ENCODE peak calls at places on chromosome 14, in five cellular contexts. One of them, this sample, is unnamed.

GRCh38 chr14:35534884-35535793 is 1.2 kb downstream of the INSM2 start:
- DNase-seq in A549: peak; percentile 53
- DNase-seq in ascending aorta: peak; percentile 72
- DNase-seq in HL-60: peak; percentile 67
- DNase-seq in foreskin fibroblast: peak; percentile 87
- DNase-seq in this sample: peak; percentile 55

GRCh38 chr14:106518054-106518943 is 991.9 kb downstream of the TMEM121 start:
- DNase-seq in A549: peak; percentile 2
- DNase-seq in ascending aorta: no peak
- DNase-seq in HL-60: peak; percentile 74
- DNase-seq in foreskin fibroblast: no peak
- DNase-seq in this sample: peak; percentile 61

GRCh38 chr14:38755036-38755435 is 348.0 kb downstream of the SEC23A start:
- DNase-seq in A549: no peak
- DNase-seq in ascending aorta: no peak
- DNase-seq in HL-60: no peak
- DNase-seq in foreskin fibroblast: no peak
- DNase-seq in this sample: no peak

GRCh38 chr14:51180577-51180976 is 59.5 kb upstream of the TMX1 start:
- DNase-seq in A549: no peak
- DNase-seq in ascending aorta: no peak
- DNase-seq in HL-60: no peak
- DNase-seq in foreskin fibroblast: no peak
- DNase-seq in this sample: no peak

GRCh38 chr14:97687944-97688625 is 890.9 kb downstream of the VRK1 start:
- DNase-seq in A549: no peak
- DNase-seq in ascending aorta: no peak
- DNase-seq in HL-60: no peak
- DNase-seq in foreskin fibroblast: peak; percentile 32
- DNase-seq in this sample: no peak

GRCh38 chr14:23883684-23884540 is 69.7 kb upstream of the DHRS4 start:
- DNase-seq in A549: no peak
- DNase-seq in ascending aorta: no peak
- DNase-seq in HL-60: no peak
- DNase-seq in foreskin fibroblast: no peak
- DNase-seq in this sample: no peak

GRCh38 chr14:30195946-30196345 is 268.3 kb upstream of the PRKD1 start:
- DNase-seq in A549: no peak
- DNase-seq in ascending aorta: no peak
- DNase-seq in HL-60: peak; percentile 71
- DNase-seq in foreskin fibroblast: peak; percentile 64
- DNase-seq in this sample: no peak

GRCh38 chr14:30020271-30020670 is 92.6 kb upstream of the PRKD1 start:
- DNase-seq in A549: no peak
- DNase-seq in ascending aorta: no peak
- DNase-seq in HL-60: no peak
- DNase-seq in foreskin fibroblast: no peak
- DNase-seq in this sample: no peak

GRCh38 chr14:89723930-89724915 is 230.3 kb downstream of the EFCAB11 start:
- DNase-seq in A549: no peak
- DNase-seq in ascending aorta: no peak
- DNase-seq in HL-60: peak; percentile 46
- DNase-seq in foreskin fibroblast: peak; percentile 62
- DNase-seq in this sample: no peak

GRCh38 chr14:57391609-57392195 is 1.3 kb downstream of the NAA30 start:
- DNase-seq in A549: no peak
- DNase-seq in ascending aorta: no peak
- DNase-seq in HL-60: no peak
- DNase-seq in foreskin fibroblast: peak; percentile 19
- DNase-seq in this sample: no peak

GRCh38 chr14:104686624-104687517 is 2.5 kb upstream of the INF2 start:
- DNase-seq in A549: no peak
- DNase-seq in ascending aorta: no peak
- DNase-seq in HL-60: no peak
- DNase-seq in foreskin fibroblast: no peak
- DNase-seq in this sample: no peak

GRCh38 chr14:78637903-78638302 is 467.7 kb downstream of the NRXN3 start:
- DNase-seq in A549: no peak
- DNase-seq in ascending aorta: no peak
- DNase-seq in HL-60: no peak
- DNase-seq in foreskin fibroblast: no peak
- DNase-seq in this sample: no peak

GRCh38 chr14:103091041-103091882 is 3.3 kb upstream of the EXOC3L4 start:
- DNase-seq in A549: no peak
- DNase-seq in ascending aorta: no peak
- DNase-seq in HL-60: peak; percentile 47
- DNase-seq in foreskin fibroblast: peak; percentile 60
- DNase-seq in this sample: peak; percentile 66
- TF ChIP-seq CTCF in A549: peak; percentile 67
- TF ChIP-seq CTCF in ascending aorta: peak; percentile 63
- TF ChIP-seq CTCF in HL-60: no peak
- TF ChIP-seq CTCF in foreskin fibroblast: peak; percentile 27
- TF ChIP-seq CTCF in this sample: peak; percentile 75

DNA sequence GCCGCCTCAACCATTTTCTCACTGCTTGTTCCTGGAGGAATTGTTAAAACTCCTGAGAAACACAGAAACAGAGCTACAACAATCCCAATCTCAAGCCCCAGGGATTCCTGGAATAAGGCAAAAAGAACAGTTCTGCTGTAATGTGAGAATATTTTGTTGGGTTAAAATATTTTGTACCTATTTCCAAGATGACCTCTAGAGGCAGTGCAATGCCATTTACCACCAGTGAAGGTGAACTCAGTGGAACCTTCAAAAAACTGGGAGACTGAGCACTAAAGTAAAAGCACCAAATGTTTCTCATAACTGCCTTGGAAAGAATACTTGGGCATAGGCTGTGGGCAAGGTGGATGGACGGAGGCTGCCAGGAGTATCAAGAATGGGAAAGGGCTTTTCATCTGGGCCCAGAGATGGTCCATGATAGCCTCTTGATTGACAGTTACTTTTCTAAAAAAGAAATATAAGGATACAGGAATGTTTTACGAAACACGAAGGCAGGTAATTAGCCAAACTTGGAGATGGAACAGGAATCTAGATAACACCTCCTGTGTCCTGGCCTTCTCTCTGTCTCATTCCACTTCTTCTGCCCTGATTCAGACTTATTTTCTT is 334.0 kb upstream of the FLRT2 start:
- DNase-seq in A549: peak; percentile 8
- DNase-seq in ascending aorta: no peak
- DNase-seq in HL-60: no peak
- DNase-seq in foreskin fibroblast: peak; percentile 43
- DNase-seq in this sample: no peak
- TF ChIP-seq CTCF in A549: peak; percentile 39
- TF ChIP-seq CTCF in ascending aorta: peak; percentile 45
- TF ChIP-seq CTCF in HL-60: no peak
- TF ChIP-seq CTCF in foreskin fibroblast: peak; percentile 64
- TF ChIP-seq CTCF in this sample: peak; percentile 41

GRCh38 chr14:33674716-33675115 is 276.2 kb downstream of the EGLN3 start:
- DNase-seq in A549: no peak
- DNase-seq in ascending aorta: no peak
- DNase-seq in HL-60: no peak
- DNase-seq in foreskin fibroblast: no peak
- DNase-seq in this sample: no peak

GRCh38 chr14:33678012-33678411 is 272.9 kb downstream of the EGLN3 start:
- DNase-seq in A549: no peak
- DNase-seq in ascending aorta: no peak
- DNase-seq in HL-60: no peak
- DNase-seq in foreskin fibroblast: no peak
- DNase-seq in this sample: no peak

GRCh38 chr14:33675415-33676130 is 275.3 kb downstream of the EGLN3 start:
- DNase-seq in A549: no peak
- DNase-seq in ascending aorta: no peak
- DNase-seq in HL-60: no peak
- DNase-seq in foreskin fibroblast: peak; percentile 18
- DNase-seq in this sample: no peak

GRCh38 chr14:33679025-33679424 is 271.8 kb downstream of the EGLN3 start:
- DNase-seq in A549: no peak
- DNase-seq in ascending aorta: no peak
- DNase-seq in HL-60: no peak
- DNase-seq in foreskin fibroblast: no peak
- DNase-seq in this sample: no peak

GRCh38 chr14:33676135-33676566 is 274.7 kb downstream of the EGLN3 start:
- DNase-seq in A549: peak; percentile 37
- DNase-seq in ascending aorta: no peak
- DNase-seq in HL-60: peak; percentile 4
- DNase-seq in foreskin fibroblast: peak; percentile 64
- DNase-seq in this sample: no peak
- TF ChIP-seq CTCF in A549: peak; percentile 9
- TF ChIP-seq CTCF in ascending aorta: no peak
- TF ChIP-seq CTCF in HL-60: no peak
- TF ChIP-seq CTCF in foreskin fibroblast: peak; percentile 41
- TF ChIP-seq CTCF in this sample: no peak

GRCh38 chr14:64060648-64061096 is 207.9 kb downstream of the SYNE2 start:
- DNase-seq in A549: peak; percentile 34
- DNase-seq in ascending aorta: no peak
- DNase-seq in HL-60: no peak
- DNase-seq in foreskin fibroblast: peak; percentile 22
- DNase-seq in this sample: no peak
- TF ChIP-seq CTCF in A549: peak; percentile 13
- TF ChIP-seq CTCF in ascending aorta: peak; percentile 19
- TF ChIP-seq CTCF in HL-60: peak; percentile 38
- TF ChIP-seq CTCF in foreskin fibroblast: peak; percentile 26
- TF ChIP-seq CTCF in this sample: peak; percentile 34

DNA sequence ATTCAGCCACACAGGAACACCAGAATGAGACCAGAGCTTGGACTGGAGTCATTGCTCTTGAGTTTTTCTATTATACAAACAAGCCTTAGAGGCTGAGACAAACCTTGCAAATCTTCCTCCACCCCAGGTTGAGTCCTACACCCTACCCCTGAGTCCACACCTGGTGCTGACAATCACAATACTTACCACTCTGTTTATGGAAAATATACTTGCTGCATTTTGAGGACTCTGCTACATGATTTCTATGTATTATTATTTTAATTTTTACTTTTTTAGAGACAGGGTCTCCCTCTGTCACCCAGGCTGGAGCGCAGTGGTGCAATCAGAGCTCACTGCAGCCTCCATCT is 101.4 kb downstream of the EGLN3 start:
- DNase-seq in A549: no peak
- DNase-seq in ascending aorta: no peak
- DNase-seq in HL-60: no peak
- DNase-seq in foreskin fibroblast: no peak
- DNase-seq in this sample: no peak
- TF ChIP-seq CTCF in A549: no peak
- TF ChIP-seq CTCF in ascending aorta: peak; percentile 2
- TF ChIP-seq CTCF in HL-60: no peak
- TF ChIP-seq CTCF in foreskin fibroblast: no peak
- TF ChIP-seq CTCF in this sample: no peak

DNA sequence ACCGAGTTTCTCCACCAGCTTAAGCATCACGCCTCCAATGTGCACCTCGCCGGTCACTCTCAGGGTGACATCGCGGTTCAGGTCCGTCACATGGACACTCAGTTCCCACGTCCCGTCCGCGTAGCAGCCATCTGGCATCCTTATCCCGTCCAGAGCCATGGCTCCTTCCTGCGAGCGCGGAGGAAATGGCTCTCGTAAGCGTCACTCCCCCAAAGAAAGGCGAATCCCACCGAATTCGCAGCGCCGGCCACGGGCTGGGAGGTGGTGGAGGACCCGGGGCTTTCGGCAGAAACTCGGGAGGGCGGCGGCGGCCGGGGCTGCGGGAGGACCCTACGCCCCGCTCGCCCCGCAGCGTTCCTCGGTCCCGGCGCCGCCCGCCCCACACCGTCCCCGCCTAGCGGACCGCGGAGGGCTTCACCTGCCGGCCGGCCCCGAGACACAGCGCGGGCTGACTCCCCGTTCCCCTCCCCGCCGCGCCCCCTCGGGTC is 396 bp downstream of the FERMT2 start:
- DNase-seq in A549: peak; percentile 55
- DNase-seq in ascending aorta: peak; percentile 84
- DNase-seq in HL-60: no peak
- DNase-seq in foreskin fibroblast: peak; percentile 69
- DNase-seq in this sample: no peak
- TF ChIP-seq CTCF in A549: no peak
- TF ChIP-seq CTCF in ascending aorta: no peak
- TF ChIP-seq CTCF in HL-60: no peak
- TF ChIP-seq CTCF in foreskin fibroblast: no peak
- TF ChIP-seq CTCF in this sample: no peak

This sample was measured in CD14-positive monocyte.